ENCODE peak calls at places on chromosomes 16 and 17, in ten cellular contexts. A, D, H, Z, J, X, C, M, Y and I are unnamed samples.

GRCh38 chr16:23999663-24000062 is 163.9 kb downstream of the PRKCB start:
- DNase-seq in M (no peak), D (no peak), Y (no peak), J (no peak), Z (no peak), H (peak), X (no peak), A (no peak), C (no peak), I (no peak)

GRCh38 chr16:69013991-69014390 is 91.5 kb upstream of the HAS3 start:
- DNase-seq in C (no peak), A (no peak), D (peak), X (no peak), H (no peak), Y (no peak), M (no peak), J (no peak), Z (no peak), I (no peak)

GRCh38 chr16:30473231-30474061 is 904 bp downstream of the ITGAL start:
- DNase-seq in X (no peak), C (no peak), J (no peak), M (no peak), Y (no peak), Z (no peak), D (no peak), A (no peak), H (peak), I (no peak)

GRCh38 chr16:29809850-29810698 is 1.9 kb upstream of the PRRT2 start:
- DNase-seq in M (no peak), A (no peak), X (peak), Y (no peak), H (no peak), J (no peak), D (peak), C (peak), Z (no peak), I (peak)

GRCh38 chr16:72471317-72471716 is 299.4 kb upstream of the PMFBP1 start:
- DNase-seq in J (no peak), A (no peak), H (no peak), D (no peak), C (no peak), Y (no peak), X (no peak), Z (no peak), M (no peak), I (no peak)

GRCh38 chr17:38735161-38735997 is 5.2 kb downstream of the CISD3 start:
- DNase-seq in M (peak), Z (peak), D (peak), A (peak), X (peak), H (peak), C (peak), Y (peak), J (peak), I (peak)

GRCh38 chr17:57849163-57849873 is 526 bp downstream of the MRPS23 start:
- DNase-seq in C (no peak), H (no peak), D (no peak), Z (no peak), M (no peak), Y (no peak), X (peak), A (no peak), J (no peak), I (no peak)

GRCh38 chr16:20359997-20360396 is 7.5 kb upstream of the UMOD start:
- DNase-seq in H (no peak), A (peak), M (peak), Z (peak), X (peak), Y (no peak), C (peak), J (peak), D (no peak), I (peak)

GRCh38 chr17:8005951-8006730 is 3.7 kb downstream of the GUCY2D start:
- DNase-seq in C (no peak), J (no peak), D (no peak), M (no peak), Z (no peak), Y (peak), A (no peak), X (no peak), H (peak), I (no peak)

GRCh38 chr17:81712468-81713003 is 452 bp downstream of the SLC25A10 start:
- DNase-seq in Z (peak), M (peak), J (peak), C (peak), H (peak), X (peak), A (peak), D (peak), Y (no peak), I (peak)

GRCh38 chr17:35819456-35819855 is 10.2 kb downstream of the TAF15 start:
- DNase-seq in J (no peak), Y (no peak), A (no peak), D (no peak), C (no peak), X (no peak), Z (no peak), M (no peak), H (no peak), I (no peak)

GRCh38 chr16:51237861-51238378 is 86.8 kb upstream of the SALL1 start:
- DNase-seq in J (no peak), X (no peak), Y (no peak), C (peak), D (no peak), H (no peak), M (no peak), A (peak), Z (peak), I (no peak)

GRCh38 chr16:66225696-66226095 is 140.8 kb upstream of the CDH5 start:
- DNase-seq in H (no peak), J (no peak), C (no peak), D (no peak), X (no peak), Z (peak), Y (peak), M (no peak), A (no peak), I (no peak)

GRCh38 chr17:62965149-62965648 is 836 bp upstream of the TANC2 start:
- DNase-seq in H (no peak), Z (no peak), J (no peak), D (no peak), M (no peak), X (no peak), C (no peak), A (no peak), Y (no peak), I (no peak)

GRCh38 chr17:57625511-57625910 is 119.6 kb downstream of the CCDC182 start:
- DNase-seq in Z (no peak), Y (no peak), X (no peak), C (no peak), D (no peak), A (no peak), J (no peak), M (no peak), H (no peak), I (no peak)

GRCh38 chr17:60560860-60561257 is 34.8 kb upstream of the APPBP2 start:
- DNase-seq in C (no peak), A (no peak), X (peak), D (no peak), M (no peak), J (no peak), Y (no peak), Z (no peak), H (no peak), I (no peak)

GRCh38 chr17:7392696-7393612 is 1.4 kb downstream of the PLSCR3 start:
- DNase-seq in Z (peak), C (peak), Y (no peak), A (no peak), M (no peak), J (peak), X (no peak), D (no peak), H (no peak), I (no peak)

GRCh38 chr17:67992541-67993152 is 3.6 kb downstream of the C17orf58 start:
- DNase-seq in X (peak), C (peak), J (no peak), A (no peak), Y (no peak), D (no peak), H (peak), M (no peak), Z (no peak), I (no peak)

GRCh38 chr16:63361032-63361624 is 1324.9 kb upstream of the CDH8 start:
- DNase-seq in C (peak), H (peak), J (no peak), A (peak), M (no peak), Z (peak), Y (no peak), X (peak), D (peak), I (peak)

GRCh38 chr17:2949469-2950044 is 113.8 kb downstream of the OR1D5 start:
- DNase-seq in H (no peak), C (no peak), J (no peak), D (peak), A (no peak), X (no peak), Z (peak), M (peak), Y (no peak), I (no peak)

GRCh38 chr16:50354629-50355456 is 13.9 kb downstream of the BRD7 start:
- DNase-seq in C (no peak), M (no peak), D (peak), J (no peak), Y (no peak), Z (no peak), X (no peak), A (no peak), H (no peak), I (no peak)

GRCh38 chr16:48613061-48613957 is 3.3 kb upstream of the N4BP1 start:
- DNase-seq in C (no peak), M (no peak), A (peak), Y (peak), H (peak), X (no peak), Z (peak), D (peak), J (no peak), I (no peak)

GRCh38 chr17:17028878-17029535 is 13.2 kb upstream of the MPRIP start:
- DNase-seq in H (no peak), D (no peak), J (peak), X (no peak), C (peak), Z (peak), Y (no peak), M (peak), A (peak), I (no peak)

GRCh38 chr16:53901396-53901795 is 197.4 kb downstream of the FTO start:
- DNase-seq in D (no peak), H (no peak), A (no peak), X (no peak), C (no peak), J (no peak), M (no peak), Y (no peak), Z (no peak), I (no peak)

DNA sequence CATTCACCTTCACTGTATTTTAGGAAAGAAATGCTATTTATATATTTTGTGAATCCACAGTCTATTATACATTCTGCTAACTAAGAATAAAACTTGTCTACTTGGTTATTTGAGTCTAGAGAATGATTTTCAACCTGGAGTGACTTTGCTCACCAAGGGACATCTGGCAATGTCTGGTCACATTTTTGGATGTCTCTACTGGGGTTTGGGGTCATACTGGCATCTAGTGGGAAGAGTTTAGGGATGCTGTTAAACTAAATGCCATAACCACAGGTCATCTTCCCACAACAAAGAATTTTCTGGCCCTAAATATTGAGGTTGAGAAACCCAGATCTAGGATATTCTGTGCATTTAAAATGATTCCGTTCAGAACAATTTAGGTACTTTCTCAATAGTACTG is 26.0 kb downstream of the KCNJ16 start:
- DNase-seq in Z (no peak), C (no peak), D (peak), A (peak), Y (no peak), M (no peak), X (no peak), H (no peak), J (no peak), I (no peak)
- TF ChIP-seq CTCF in Z (peak), C (peak), D (no peak), A (peak), Y (no peak), M (no peak), X (no peak), H (no peak), J (no peak), I (no peak)

GRCh38 chr16:85002099-85002541 is 9.2 kb downstream of the ZDHHC7 start:
- DNase-seq in J (no peak), A (no peak), Z (no peak), D (peak), H (no peak), X (no peak), Y (no peak), C (no peak), M (no peak), I (no peak)
- TF ChIP-seq CTCF in J (no peak), A (no peak), Z (no peak), D (no peak), H (no peak), X (no peak), Y (no peak), C (no peak), M (no peak), I (no peak)

DNA sequence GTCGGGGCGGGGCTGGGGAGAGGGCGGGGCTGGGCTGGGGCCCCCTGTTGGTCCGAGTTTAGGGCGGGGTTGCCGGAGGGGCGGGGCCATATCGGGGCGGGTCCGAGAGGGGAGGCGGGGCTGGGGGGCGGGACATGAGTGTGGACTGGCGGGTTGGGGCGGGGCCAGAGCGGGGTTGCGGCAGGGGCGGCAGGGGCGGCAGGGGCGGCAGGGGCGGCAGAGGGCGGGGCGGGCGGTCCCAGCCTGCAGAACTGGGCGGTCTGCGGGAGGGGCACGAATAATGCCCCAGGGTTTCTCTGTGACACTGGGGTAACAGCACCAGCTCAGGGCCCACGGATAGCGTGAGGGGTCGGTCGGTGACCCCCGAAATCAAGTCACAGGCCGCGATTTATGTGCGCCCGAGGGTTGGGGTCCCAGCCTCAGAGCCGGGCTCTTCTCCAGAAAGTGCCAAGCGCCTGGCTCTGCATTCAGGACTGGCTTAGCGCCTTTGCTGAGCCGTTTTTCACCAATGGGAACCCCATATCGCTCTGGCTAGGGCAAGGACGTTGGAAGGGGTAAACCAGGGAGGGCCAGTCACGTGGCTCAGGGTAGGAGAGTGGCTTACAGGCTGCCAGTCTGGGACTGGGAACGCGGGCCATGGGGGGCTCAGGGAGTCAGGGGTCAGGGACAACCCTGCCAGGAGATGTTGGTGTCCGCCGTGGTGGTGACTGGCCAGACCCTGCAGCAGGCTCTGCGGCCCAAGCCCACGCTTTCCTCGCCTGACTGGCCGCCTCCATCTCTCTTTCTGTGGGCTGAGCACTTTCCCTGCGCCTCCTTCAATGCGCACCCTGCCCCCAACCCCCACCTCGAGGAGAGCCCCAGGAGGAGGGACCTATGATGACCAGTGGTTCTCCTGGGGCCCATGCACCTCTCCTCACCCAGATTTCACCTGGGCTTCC is 1.2 kb upstream of the METTL26 start:
- DNase-seq in C (peak), J (peak), H (peak), Z (peak), X (peak), M (peak), Y (peak), A (peak), D (peak), I (peak)
- TF ChIP-seq CTCF in C (no peak), J (no peak), H (no peak), Z (no peak), X (no peak), M (no peak), Y (no peak), A (no peak), D (no peak), I (no peak)

GRCh38 chr16:2483939-2484897 is 9.3 kb downstream of the TBC1D24 start:
- DNase-seq in A (no peak), D (no peak), C (no peak), Y (no peak), Z (no peak), M (no peak), H (no peak), X (no peak), J (no peak), I (no peak)
- TF ChIP-seq CTCF in A (no peak), D (no peak), C (no peak), Y (no peak), Z (peak), M (no peak), H (no peak), X (no peak), J (no peak), I (no peak)

GRCh38 chr16:75644240-75645012 is 3.0 kb downstream of the KARS1 start:
- DNase-seq in Z (no peak), H (no peak), Y (no peak), D (no peak), A (no peak), X (no peak), C (no peak), M (no peak), J (no peak), I (no peak)
- TF ChIP-seq CTCF in Z (peak), H (peak), Y (no peak), D (no peak), A (peak), X (no peak), C (no peak), M (no peak), J (no peak), I (no peak)

DNA sequence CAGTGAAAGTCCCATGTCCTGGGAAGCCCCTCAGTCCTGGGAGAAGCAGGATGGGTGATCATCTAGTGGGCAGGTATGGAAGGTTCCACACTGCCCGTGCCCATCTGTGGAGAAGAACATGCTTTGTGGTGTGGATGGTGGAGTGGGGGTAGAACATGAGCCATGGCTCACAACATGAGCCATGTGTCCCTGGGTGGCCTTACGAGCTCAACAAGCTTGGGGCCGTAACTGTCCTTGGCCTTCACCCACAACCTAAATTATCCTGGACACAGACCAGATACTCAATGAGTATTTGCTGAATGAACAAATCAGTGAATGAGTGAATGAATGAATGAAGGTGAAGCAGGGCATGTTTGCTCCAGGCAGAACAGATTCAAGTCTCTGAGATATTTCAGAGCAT is 13.5 kb downstream of the SOX8 start:
- DNase-seq in X (no peak), M (no peak), H (no peak), J (no peak), C (peak), Z (no peak), Y (no peak), D (peak), A (no peak), I (no peak)
- TF ChIP-seq CTCF in X (no peak), M (no peak), H (no peak), J (no peak), C (no peak), Z (no peak), Y (no peak), D (no peak), A (no peak), I (no peak)

DNA sequence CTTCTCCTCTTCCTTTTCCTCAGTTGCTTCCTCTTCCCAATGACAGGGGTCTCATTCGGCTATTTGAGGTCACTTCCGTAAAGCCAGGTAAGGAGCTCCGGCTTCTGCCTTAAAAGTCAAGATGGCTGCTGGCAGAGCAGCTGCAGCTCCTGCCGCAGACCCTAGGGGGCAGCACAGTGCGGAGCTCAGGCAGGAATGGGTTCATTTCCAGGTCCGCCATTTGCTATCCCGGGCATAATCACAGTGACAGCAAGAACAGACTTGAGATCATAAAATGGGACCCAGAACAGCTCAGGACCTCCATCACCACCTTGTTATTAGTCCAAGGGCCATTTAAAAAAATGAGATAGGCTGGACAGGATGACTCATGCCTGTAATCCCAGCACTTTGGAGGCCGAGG is 199.5 kb downstream of the ZNF18 start:
- DNase-seq in D (no peak), A (no peak), J (no peak), M (no peak), Y (no peak), X (peak), C (no peak), Z (peak), H (no peak), I (no peak)
- TF ChIP-seq CTCF in D (peak), A (no peak), J (peak), M (no peak), Y (no peak), X (peak), C (peak), Z (peak), H (no peak), I (no peak)